ENCODE peak calls at places on chromosomes 1 and 21, in eight cellular contexts. One of them, this sample, is unnamed.

GRCh38 chr1:167663002-167663772 is 33.2 kb downstream of the RCSD1 start:
- DNase-seq in A549: peak; percentile 49
- DNase-seq in coronary artery: no peak
- DNase-seq in tibial artery: no peak
- DNase-seq in naive thymus-derived CD4-positive, alpha-beta T cell: no peak
- DNase-seq in dorsolateral prefrontal cortex: no peak
- DNase-seq in CD8-positive, alpha-beta T cell: no peak
- DNase-seq in endodermal cell: no peak
- DNase-seq in this sample: no peak

GRCh38 chr1:158496379-158496778 is 24.4 kb downstream of the OR10R2 start:
- DNase-seq in A549: peak; percentile 7
- DNase-seq in coronary artery: no peak
- DNase-seq in tibial artery: no peak
- DNase-seq in naive thymus-derived CD4-positive, alpha-beta T cell: no peak
- DNase-seq in dorsolateral prefrontal cortex: no peak
- DNase-seq in CD8-positive, alpha-beta T cell: no peak
- DNase-seq in endodermal cell: no peak
- DNase-seq in this sample: no peak

GRCh38 chr21:44866780-44867179 is 6.7 kb downstream of the PTTG1IP start:
- DNase-seq in A549: no peak
- DNase-seq in coronary artery: no peak
- DNase-seq in tibial artery: no peak
- DNase-seq in naive thymus-derived CD4-positive, alpha-beta T cell: no peak
- DNase-seq in dorsolateral prefrontal cortex: no peak
- DNase-seq in CD8-positive, alpha-beta T cell: no peak
- DNase-seq in endodermal cell: no peak
- DNase-seq in this sample: no peak

GRCh38 chr1:246153796-246154212 is 353.3 kb downstream of the SMYD3 start:
- DNase-seq in A549: no peak
- DNase-seq in coronary artery: no peak
- DNase-seq in tibial artery: no peak
- DNase-seq in naive thymus-derived CD4-positive, alpha-beta T cell: no peak
- DNase-seq in dorsolateral prefrontal cortex: no peak
- DNase-seq in CD8-positive, alpha-beta T cell: no peak
- DNase-seq in endodermal cell: no peak
- DNase-seq in this sample: no peak

GRCh38 chr1:23344987-23345472 is 946 bp upstream of the HNRNPR start:
- DNase-seq in A549: no peak
- DNase-seq in coronary artery: no peak
- DNase-seq in tibial artery: no peak
- DNase-seq in naive thymus-derived CD4-positive, alpha-beta T cell: no peak
- DNase-seq in dorsolateral prefrontal cortex: no peak
- DNase-seq in CD8-positive, alpha-beta T cell: no peak
- DNase-seq in endodermal cell: no peak
- DNase-seq in this sample: peak; percentile 47

GRCh38 chr1:163264256-163264655 is 57.5 kb upstream of the NUF2 start:
- DNase-seq in A549: no peak
- DNase-seq in coronary artery: no peak
- DNase-seq in tibial artery: no peak
- DNase-seq in naive thymus-derived CD4-positive, alpha-beta T cell: no peak
- DNase-seq in dorsolateral prefrontal cortex: no peak
- DNase-seq in CD8-positive, alpha-beta T cell: no peak
- DNase-seq in endodermal cell: no peak
- DNase-seq in this sample: no peak

GRCh38 chr1:94004924-94005323 is 95.7 kb upstream of the GCLM start:
- DNase-seq in A549: no peak
- DNase-seq in coronary artery: no peak
- DNase-seq in tibial artery: no peak
- DNase-seq in naive thymus-derived CD4-positive, alpha-beta T cell: no peak
- DNase-seq in dorsolateral prefrontal cortex: no peak
- DNase-seq in CD8-positive, alpha-beta T cell: no peak
- DNase-seq in endodermal cell: no peak
- DNase-seq in this sample: no peak

GRCh38 chr1:242871631-242872030 is 347.1 kb upstream of the PLD5 start:
- DNase-seq in A549: no peak
- DNase-seq in coronary artery: no peak
- DNase-seq in tibial artery: no peak
- DNase-seq in naive thymus-derived CD4-positive, alpha-beta T cell: no peak
- DNase-seq in dorsolateral prefrontal cortex: no peak
- DNase-seq in CD8-positive, alpha-beta T cell: no peak
- DNase-seq in endodermal cell: no peak
- DNase-seq in this sample: no peak

GRCh38 chr1:31859044-31859443 is 43.2 kb upstream of the SPOCD1 start:
- DNase-seq in A549: no peak
- DNase-seq in coronary artery: no peak
- DNase-seq in tibial artery: no peak
- DNase-seq in naive thymus-derived CD4-positive, alpha-beta T cell: no peak
- DNase-seq in dorsolateral prefrontal cortex: no peak
- DNase-seq in CD8-positive, alpha-beta T cell: no peak
- DNase-seq in endodermal cell: no peak
- DNase-seq in this sample: no peak

GRCh38 chr1:155175927-155176371 is 2.3 kb downstream of the TRIM46 start:
- DNase-seq in A549: peak; percentile 52
- DNase-seq in coronary artery: peak; percentile 79
- DNase-seq in tibial artery: peak; percentile 66
- DNase-seq in naive thymus-derived CD4-positive, alpha-beta T cell: peak; percentile 15
- DNase-seq in dorsolateral prefrontal cortex: no peak
- DNase-seq in CD8-positive, alpha-beta T cell: peak; percentile 53
- DNase-seq in endodermal cell: peak; percentile 46
- DNase-seq in this sample: no peak

GRCh38 chr1:1213153-1213918 is 617 bp downstream of the TNFRSF4 start:
- DNase-seq in A549: no peak
- DNase-seq in coronary artery: no peak
- DNase-seq in tibial artery: no peak
- DNase-seq in naive thymus-derived CD4-positive, alpha-beta T cell: no peak
- DNase-seq in dorsolateral prefrontal cortex: no peak
- DNase-seq in CD8-positive, alpha-beta T cell: peak; percentile 43
- DNase-seq in endodermal cell: no peak
- DNase-seq in this sample: no peak

GRCh38 chr1:65820983-65821382 is 28.3 kb downstream of the PDE4B start:
- DNase-seq in A549: peak; percentile 1
- DNase-seq in coronary artery: no peak
- DNase-seq in tibial artery: no peak
- DNase-seq in naive thymus-derived CD4-positive, alpha-beta T cell: no peak
- DNase-seq in dorsolateral prefrontal cortex: no peak
- DNase-seq in CD8-positive, alpha-beta T cell: no peak
- DNase-seq in endodermal cell: no peak
- DNase-seq in this sample: no peak

GRCh38 chr21:21003701-21004100 is 5.5 kb downstream of the NCAM2 start:
- DNase-seq in A549: peak; percentile 16
- DNase-seq in coronary artery: no peak
- DNase-seq in tibial artery: no peak
- DNase-seq in naive thymus-derived CD4-positive, alpha-beta T cell: no peak
- DNase-seq in dorsolateral prefrontal cortex: no peak
- DNase-seq in CD8-positive, alpha-beta T cell: no peak
- DNase-seq in endodermal cell: peak; percentile 60
- DNase-seq in this sample: no peak

GRCh38 chr21:38277501-38278111 is 20.8 kb downstream of the KCNJ15 start:
- DNase-seq in A549: peak; percentile 96
- DNase-seq in coronary artery: no peak
- DNase-seq in tibial artery: no peak
- DNase-seq in naive thymus-derived CD4-positive, alpha-beta T cell: no peak
- DNase-seq in dorsolateral prefrontal cortex: no peak
- DNase-seq in CD8-positive, alpha-beta T cell: no peak
- DNase-seq in endodermal cell: no peak
- DNase-seq in this sample: no peak

GRCh38 chr1:186202174-186202843 is 172.7 kb downstream of the TPR start:
- DNase-seq in A549: no peak
- DNase-seq in coronary artery: no peak
- DNase-seq in tibial artery: peak; percentile 75
- DNase-seq in naive thymus-derived CD4-positive, alpha-beta T cell: no peak
- DNase-seq in dorsolateral prefrontal cortex: no peak
- DNase-seq in CD8-positive, alpha-beta T cell: no peak
- DNase-seq in endodermal cell: no peak
- DNase-seq in this sample: no peak

GRCh38 chr21:36847189-36847588 is 119.3 kb downstream of the HLCS start:
- DNase-seq in A549: peak; percentile 62
- DNase-seq in coronary artery: no peak
- DNase-seq in tibial artery: no peak
- DNase-seq in naive thymus-derived CD4-positive, alpha-beta T cell: no peak
- DNase-seq in dorsolateral prefrontal cortex: no peak
- DNase-seq in CD8-positive, alpha-beta T cell: no peak
- DNase-seq in endodermal cell: no peak
- DNase-seq in this sample: no peak

GRCh38 chr21:27047331-27048314 is 80.7 kb upstream of the ADAMTS5 start:
- DNase-seq in A549: no peak
- DNase-seq in coronary artery: no peak
- DNase-seq in tibial artery: no peak
- DNase-seq in naive thymus-derived CD4-positive, alpha-beta T cell: no peak
- DNase-seq in dorsolateral prefrontal cortex: no peak
- DNase-seq in CD8-positive, alpha-beta T cell: no peak
- DNase-seq in endodermal cell: no peak
- DNase-seq in this sample: no peak

GRCh38 chr1:213051881-213052202 is 801 bp downstream of the RPS6KC1 start:
- DNase-seq in A549: no peak
- DNase-seq in coronary artery: no peak
- DNase-seq in tibial artery: no peak
- DNase-seq in naive thymus-derived CD4-positive, alpha-beta T cell: no peak
- DNase-seq in dorsolateral prefrontal cortex: no peak
- DNase-seq in CD8-positive, alpha-beta T cell: no peak
- DNase-seq in endodermal cell: no peak
- DNase-seq in this sample: no peak
- H3K27ac ChIP-seq in A549: peak overlapping the region; percentile 75
- H3K27ac ChIP-seq in coronary artery: peak overlapping the region; percentile 89
- H3K27ac ChIP-seq in tibial artery: peak overlapping the region; percentile 82
- H3K27ac ChIP-seq in naive thymus-derived CD4-positive, alpha-beta T cell: peak overlapping the region; percentile 72
- H3K27ac ChIP-seq in dorsolateral prefrontal cortex: peak overlapping the region; percentile 47
- H3K27ac ChIP-seq in CD8-positive, alpha-beta T cell: peak overlapping the region; percentile 54
- H3K27ac ChIP-seq in endodermal cell: no peak overlapping the region
- H3K27ac ChIP-seq in this sample: no peak overlapping the region

GRCh38 chr1:153513666-153514065 is 22.1 kb downstream of the S100A6 start:
- DNase-seq in A549: no peak
- DNase-seq in coronary artery: no peak
- DNase-seq in tibial artery: no peak
- DNase-seq in naive thymus-derived CD4-positive, alpha-beta T cell: no peak
- DNase-seq in dorsolateral prefrontal cortex: no peak
- DNase-seq in CD8-positive, alpha-beta T cell: no peak
- DNase-seq in endodermal cell: no peak
- DNase-seq in this sample: no peak

GRCh38 chr1:153519242-153519641 is 16.5 kb downstream of the S100A6 start:
- DNase-seq in A549: no peak
- DNase-seq in coronary artery: no peak
- DNase-seq in tibial artery: no peak
- DNase-seq in naive thymus-derived CD4-positive, alpha-beta T cell: no peak
- DNase-seq in dorsolateral prefrontal cortex: no peak
- DNase-seq in CD8-positive, alpha-beta T cell: no peak
- DNase-seq in endodermal cell: no peak
- DNase-seq in this sample: no peak

GRCh38 chr1:153518562-153518961 is 17.2 kb downstream of the S100A6 start:
- DNase-seq in A549: no peak
- DNase-seq in coronary artery: no peak
- DNase-seq in tibial artery: no peak
- DNase-seq in naive thymus-derived CD4-positive, alpha-beta T cell: no peak
- DNase-seq in dorsolateral prefrontal cortex: no peak
- DNase-seq in CD8-positive, alpha-beta T cell: no peak
- DNase-seq in endodermal cell: no peak
- DNase-seq in this sample: no peak

GRCh38 chr1:153513023-153513422 is 22.8 kb downstream of the S100A6 start:
- DNase-seq in A549: peak; percentile 44
- DNase-seq in coronary artery: peak; percentile 58
- DNase-seq in tibial artery: no peak
- DNase-seq in naive thymus-derived CD4-positive, alpha-beta T cell: no peak
- DNase-seq in dorsolateral prefrontal cortex: no peak
- DNase-seq in CD8-positive, alpha-beta T cell: no peak
- DNase-seq in endodermal cell: no peak
- DNase-seq in this sample: no peak

GRCh38 chr1:153515504-153516394 is 20.0 kb downstream of the S100A6 start:
- DNase-seq in A549: peak; percentile 65
- DNase-seq in coronary artery: no peak
- DNase-seq in tibial artery: no peak
- DNase-seq in naive thymus-derived CD4-positive, alpha-beta T cell: no peak
- DNase-seq in dorsolateral prefrontal cortex: no peak
- DNase-seq in CD8-positive, alpha-beta T cell: no peak
- DNase-seq in endodermal cell: no peak
- DNase-seq in this sample: no peak
- H3K27ac ChIP-seq in A549: peak overlapping the region; percentile 52
- H3K27ac ChIP-seq in coronary artery: no peak overlapping the region
- H3K27ac ChIP-seq in tibial artery: no peak overlapping the region
- H3K27ac ChIP-seq in naive thymus-derived CD4-positive, alpha-beta T cell: no peak overlapping the region
- H3K27ac ChIP-seq in dorsolateral prefrontal cortex: no peak overlapping the region
- H3K27ac ChIP-seq in CD8-positive, alpha-beta T cell: no peak overlapping the region
- H3K27ac ChIP-seq in endodermal cell: no peak overlapping the region
- H3K27ac ChIP-seq in this sample: no peak overlapping the region

DNA sequence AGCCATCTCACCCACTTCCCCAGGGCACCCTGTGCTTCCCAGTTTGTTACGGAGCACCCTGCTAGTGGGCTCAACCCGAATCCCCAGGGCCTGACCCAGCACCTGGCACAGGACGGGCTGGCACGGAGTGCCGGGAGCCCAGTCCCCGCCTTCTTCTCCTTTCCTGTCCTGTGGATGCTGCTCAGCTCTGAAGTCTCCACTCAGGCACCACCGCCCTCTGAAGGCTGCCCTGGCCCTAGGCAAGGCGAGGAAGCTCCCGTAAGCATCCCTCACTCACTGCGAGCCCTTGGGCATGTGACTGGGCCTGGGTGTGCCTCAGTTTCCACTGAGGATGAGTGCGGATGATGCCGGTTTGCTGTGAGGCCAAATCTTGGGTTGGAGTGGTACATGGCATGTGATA is 21.8 kb downstream of the SLC1A7 start:
- DNase-seq in A549: no peak
- DNase-seq in coronary artery: no peak
- DNase-seq in tibial artery: no peak
- DNase-seq in naive thymus-derived CD4-positive, alpha-beta T cell: no peak
- DNase-seq in dorsolateral prefrontal cortex: no peak
- DNase-seq in CD8-positive, alpha-beta T cell: no peak
- DNase-seq in endodermal cell: peak; percentile 71
- DNase-seq in this sample: no peak
- H3K27ac ChIP-seq in A549: no peak overlapping the region
- H3K27ac ChIP-seq in coronary artery: no peak overlapping the region
- H3K27ac ChIP-seq in tibial artery: peak overlapping the region; percentile 66
- H3K27ac ChIP-seq in naive thymus-derived CD4-positive, alpha-beta T cell: no peak overlapping the region
- H3K27ac ChIP-seq in dorsolateral prefrontal cortex: no peak overlapping the region
- H3K27ac ChIP-seq in CD8-positive, alpha-beta T cell: no peak overlapping the region
- H3K27ac ChIP-seq in endodermal cell: no peak overlapping the region
- H3K27ac ChIP-seq in this sample: no peak overlapping the region

GRCh38 chr1:200867018-200867811 is 5.6 kb upstream of the GPR25 start:
- DNase-seq in A549: no peak
- DNase-seq in coronary artery: no peak
- DNase-seq in tibial artery: no peak
- DNase-seq in naive thymus-derived CD4-positive, alpha-beta T cell: no peak
- DNase-seq in dorsolateral prefrontal cortex: no peak
- DNase-seq in CD8-positive, alpha-beta T cell: no peak
- DNase-seq in endodermal cell: no peak
- DNase-seq in this sample: no peak

GRCh38 chr1:200873116-200873670 is 412 bp downstream of the GPR25 start:
- DNase-seq in A549: no peak
- DNase-seq in coronary artery: no peak
- DNase-seq in tibial artery: no peak
- DNase-seq in naive thymus-derived CD4-positive, alpha-beta T cell: no peak
- DNase-seq in dorsolateral prefrontal cortex: no peak
- DNase-seq in CD8-positive, alpha-beta T cell: no peak
- DNase-seq in endodermal cell: peak; percentile 61
- DNase-seq in this sample: no peak

GRCh38 chr1:200869376-200869752 is 3.4 kb upstream of the GPR25 start:
- DNase-seq in A549: no peak
- DNase-seq in coronary artery: no peak
- DNase-seq in tibial artery: no peak
- DNase-seq in naive thymus-derived CD4-positive, alpha-beta T cell: no peak
- DNase-seq in dorsolateral prefrontal cortex: no peak
- DNase-seq in CD8-positive, alpha-beta T cell: no peak
- DNase-seq in endodermal cell: peak; percentile 44
- DNase-seq in this sample: no peak

GRCh38 chr1:200872446-200873115 is at the start of gene GPR25:
- DNase-seq in A549: no peak
- DNase-seq in coronary artery: no peak
- DNase-seq in tibial artery: no peak
- DNase-seq in naive thymus-derived CD4-positive, alpha-beta T cell: no peak
- DNase-seq in dorsolateral prefrontal cortex: no peak
- DNase-seq in CD8-positive, alpha-beta T cell: no peak
- DNase-seq in endodermal cell: no peak
- DNase-seq in this sample: no peak

GRCh38 chr1:200869753-200870391 is 2.9 kb upstream of the GPR25 start:
- DNase-seq in A549: no peak
- DNase-seq in coronary artery: peak; percentile 69
- DNase-seq in tibial artery: no peak
- DNase-seq in naive thymus-derived CD4-positive, alpha-beta T cell: no peak
- DNase-seq in dorsolateral prefrontal cortex: no peak
- DNase-seq in CD8-positive, alpha-beta T cell: peak; percentile 40
- DNase-seq in endodermal cell: no peak
- DNase-seq in this sample: no peak
- H3K27ac ChIP-seq in A549: no peak overlapping the region
- H3K27ac ChIP-seq in coronary artery: no peak overlapping the region
- H3K27ac ChIP-seq in tibial artery: no peak overlapping the region
- H3K27ac ChIP-seq in naive thymus-derived CD4-positive, alpha-beta T cell: no peak overlapping the region
- H3K27ac ChIP-seq in dorsolateral prefrontal cortex: no peak overlapping the region
- H3K27ac ChIP-seq in CD8-positive, alpha-beta T cell: no peak overlapping the region
- H3K27ac ChIP-seq in endodermal cell: no peak overlapping the region
- H3K27ac ChIP-seq in this sample: no peak overlapping the region

This sample was measured in substantia nigra.